ENCODE peak calls at places on chromosome 12, in five cellular contexts. One of them, this sample, is unnamed. For H3K4me1, the result is how much of the 10 kb centered on the place peaks cover.

GRCh38 chr12:83318386-83318971 is 631.8 kb downstream of the TMTC2 start:
- DNase-seq in tibial artery: no peak
- DNase-seq in right lobe of liver: no peak
- DNase-seq in iPS DF 6.9: no peak
- DNase-seq in mesenchymal stem cell: peak
- DNase-seq in this sample: no peak

GRCh38 chr12:51357374-51358047 is 11.0 kb upstream of the CELA1 start:
- DNase-seq in right lobe of liver: no peak
- DNase-seq in mesenchymal stem cell: no peak
- DNase-seq in iPS DF 6.9: no peak
- DNase-seq in tibial artery: no peak
- DNase-seq in this sample: no peak

GRCh38 chr12:100499416-100499815 is 25.8 kb downstream of the NR1H4 start:
- DNase-seq in mesenchymal stem cell: no peak
- DNase-seq in iPS DF 6.9: no peak
- DNase-seq in right lobe of liver: no peak
- DNase-seq in tibial artery: no peak
- DNase-seq in this sample: no peak

GRCh38 chr12:93657076-93657475 is 20.1 kb upstream of the CRADD start:
- DNase-seq in tibial artery: no peak
- DNase-seq in iPS DF 6.9: no peak
- DNase-seq in right lobe of liver: no peak
- DNase-seq in mesenchymal stem cell: no peak
- DNase-seq in this sample: no peak

GRCh38 chr12:94563261-94563660 is 87.1 kb downstream of the TMCC3 start:
- DNase-seq in tibial artery: no peak
- DNase-seq in right lobe of liver: no peak
- DNase-seq in iPS DF 6.9: no peak
- DNase-seq in mesenchymal stem cell: no peak
- DNase-seq in this sample: no peak

GRCh38 chr12:78721906-78722305 is 142.7 kb upstream of the SYT1 start:
- DNase-seq in tibial artery: no peak
- DNase-seq in right lobe of liver: no peak
- DNase-seq in iPS DF 6.9: no peak
- DNase-seq in mesenchymal stem cell: no peak
- DNase-seq in this sample: no peak

GRCh38 chr12:77104792-77105191 is 39.4 kb upstream of the E2F7 start:
- DNase-seq in right lobe of liver: no peak
- DNase-seq in iPS DF 6.9: no peak
- DNase-seq in mesenchymal stem cell: peak
- DNase-seq in tibial artery: no peak
- DNase-seq in this sample: no peak

GRCh38 chr12:115451785-115452736 is 768.1 kb upstream of the TBX3 start:
- DNase-seq in right lobe of liver: no peak
- DNase-seq in iPS DF 6.9: no peak
- DNase-seq in tibial artery: no peak
- DNase-seq in mesenchymal stem cell: peak
- DNase-seq in this sample: peak

GRCh38 chr12:77402726-77403125 is 337.4 kb upstream of the E2F7 start:
- DNase-seq in tibial artery: no peak
- DNase-seq in iPS DF 6.9: no peak
- DNase-seq in right lobe of liver: no peak
- DNase-seq in mesenchymal stem cell: no peak
- DNase-seq in this sample: no peak

GRCh38 chr12:132176358-132176919 is 32.2 kb downstream of the NOC4L start:
- DNase-seq in iPS DF 6.9: no peak
- DNase-seq in mesenchymal stem cell: no peak
- DNase-seq in right lobe of liver: no peak
- DNase-seq in tibial artery: no peak
- DNase-seq in this sample: no peak

GRCh38 chr12:124020398-124021024 is 47.5 kb downstream of the ZNF664 start:
- DNase-seq in mesenchymal stem cell: peak
- DNase-seq in iPS DF 6.9: no peak
- DNase-seq in tibial artery: no peak
- DNase-seq in right lobe of liver: no peak
- DNase-seq in this sample: no peak

GRCh38 chr12:124021025-124021406 is 48.0 kb downstream of the ZNF664 start:
- DNase-seq in right lobe of liver: no peak
- DNase-seq in iPS DF 6.9: no peak
- DNase-seq in tibial artery: no peak
- DNase-seq in mesenchymal stem cell: no peak
- DNase-seq in this sample: no peak

GRCh38 chr12:124015791-124016510 is 42.9 kb downstream of the ZNF664 start:
- DNase-seq in mesenchymal stem cell: no peak
- DNase-seq in iPS DF 6.9: no peak
- DNase-seq in right lobe of liver: no peak
- DNase-seq in tibial artery: no peak
- DNase-seq in this sample: no peak

GRCh38 chr12:124019115-124019514 is 46.1 kb downstream of the ZNF664 start:
- DNase-seq in mesenchymal stem cell: no peak
- DNase-seq in tibial artery: no peak
- DNase-seq in iPS DF 6.9: no peak
- DNase-seq in right lobe of liver: no peak
- DNase-seq in this sample: no peak

GRCh38 chr12:124018526-124018925 is 45.5 kb downstream of the ZNF664 start:
- DNase-seq in right lobe of liver: no peak
- DNase-seq in tibial artery: no peak
- DNase-seq in iPS DF 6.9: no peak
- DNase-seq in mesenchymal stem cell: peak
- DNase-seq in this sample: no peak
- H3K4me1 ChIP-seq in right lobe of liver: under half
- H3K4me1 ChIP-seq in tibial artery: under half
- H3K4me1 ChIP-seq in iPS DF 6.9: under half
- H3K4me1 ChIP-seq in mesenchymal stem cell: under half
- H3K4me1 ChIP-seq in this sample: under half

DNA sequence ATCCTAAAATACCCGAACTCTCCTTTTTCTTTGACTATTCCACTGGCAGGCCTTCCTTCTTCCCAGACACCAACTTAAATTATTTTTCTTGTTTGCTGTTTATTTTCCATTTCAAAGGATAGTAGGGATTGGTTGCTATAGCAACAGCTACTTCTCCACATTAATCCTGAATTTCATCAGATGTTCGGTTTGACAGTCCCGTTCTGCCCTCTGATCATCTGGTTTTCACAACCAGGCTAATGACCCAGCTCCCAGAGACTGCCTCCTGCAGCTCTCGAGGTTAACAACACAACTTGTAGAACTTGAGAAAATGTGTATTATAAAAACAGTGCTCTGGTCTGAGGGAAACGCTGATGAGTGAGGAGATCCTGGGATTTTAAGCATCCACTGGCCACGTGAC is 45.5 kb downstream of the NUAK1 start:
- DNase-seq in tibial artery: no peak
- DNase-seq in right lobe of liver: no peak
- DNase-seq in mesenchymal stem cell: peak
- DNase-seq in iPS DF 6.9: no peak
- DNase-seq in this sample: no peak
- H3K27ac ChIP-seq in tibial artery: peak
- H3K27ac ChIP-seq in right lobe of liver: no peak
- H3K27ac ChIP-seq in mesenchymal stem cell: no peak
- H3K27ac ChIP-seq in iPS DF 6.9: no peak
- H3K27ac ChIP-seq in this sample: no peak

GRCh38 chr12:53996886-53997217 is 3.1 kb upstream of the HOXC9 start:
- DNase-seq in tibial artery: no peak
- DNase-seq in mesenchymal stem cell: no peak
- DNase-seq in iPS DF 6.9: no peak
- DNase-seq in right lobe of liver: no peak
- DNase-seq in this sample: no peak

GRCh38 chr12:53994268-53994690 is 5.7 kb upstream of the HOXC9 start:
- DNase-seq in mesenchymal stem cell: no peak
- DNase-seq in right lobe of liver: no peak
- DNase-seq in tibial artery: no peak
- DNase-seq in iPS DF 6.9: no peak
- DNase-seq in this sample: no peak

GRCh38 chr12:53996188-53996885 is 3.6 kb upstream of the HOXC9 start:
- DNase-seq in mesenchymal stem cell: no peak
- DNase-seq in right lobe of liver: no peak
- DNase-seq in iPS DF 6.9: no peak
- DNase-seq in tibial artery: no peak
- DNase-seq in this sample: no peak

GRCh38 chr12:53994691-53995310 is 5.2 kb upstream of the HOXC9 start:
- DNase-seq in right lobe of liver: no peak
- DNase-seq in tibial artery: no peak
- DNase-seq in mesenchymal stem cell: no peak
- DNase-seq in iPS DF 6.9: no peak
- DNase-seq in this sample: peak

DNA sequence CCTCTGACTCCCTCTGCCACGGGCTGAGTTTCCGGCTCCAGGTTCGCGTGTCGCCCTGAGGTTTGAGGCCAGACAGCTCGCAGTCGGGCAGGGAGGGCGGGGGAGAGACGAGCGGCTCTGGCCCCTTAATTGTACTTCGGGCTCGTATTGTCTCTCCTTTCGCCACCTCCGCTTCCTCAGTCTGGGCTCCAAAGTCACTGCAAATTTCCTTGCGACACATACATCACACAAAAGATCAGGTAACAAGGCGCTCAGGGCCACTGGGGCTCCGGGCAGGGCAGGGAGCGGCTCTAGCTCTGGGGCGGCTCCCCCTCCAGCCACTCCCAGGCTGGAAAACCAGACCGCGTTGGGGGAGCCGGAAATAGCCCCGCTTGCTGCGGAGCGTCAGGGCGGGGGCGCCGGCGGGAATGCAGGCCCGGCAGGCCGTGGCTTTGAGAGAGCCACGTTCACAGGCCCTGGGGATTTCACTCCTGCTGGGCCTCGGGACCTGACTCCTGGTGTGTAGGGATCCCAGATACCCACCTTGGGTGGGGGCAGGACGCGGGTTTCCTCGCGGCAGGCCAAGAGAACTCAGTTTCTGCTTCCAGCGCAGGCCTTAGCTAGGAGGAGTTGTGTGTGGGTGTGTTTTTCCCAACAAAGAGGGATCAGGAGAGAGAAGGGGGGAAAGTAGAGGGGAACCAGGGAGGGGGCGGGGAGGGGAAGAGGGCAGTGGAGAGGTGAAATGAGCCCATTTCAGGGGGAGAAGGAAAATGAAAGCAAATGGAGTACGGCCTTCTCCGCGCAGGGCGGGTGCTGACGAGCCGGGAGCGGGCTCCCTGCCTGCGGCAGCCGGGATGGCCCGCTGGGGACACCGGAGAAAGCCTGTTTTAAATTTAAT is 4.4 kb upstream of the HOXC9 start:
- DNase-seq in right lobe of liver: no peak
- DNase-seq in iPS DF 6.9: no peak
- DNase-seq in tibial artery: peak
- DNase-seq in mesenchymal stem cell: peak
- DNase-seq in this sample: no peak
- H3K4me3 ChIP-seq in right lobe of liver: peak
- H3K4me3 ChIP-seq in iPS DF 6.9: no peak
- H3K4me3 ChIP-seq in tibial artery: peak
- H3K4me3 ChIP-seq in mesenchymal stem cell: peak
- H3K4me3 ChIP-seq in this sample: no peak

GRCh38 chr12:120368789-120369475 is at the start of gene MSI1:
- DNase-seq in tibial artery: no peak
- DNase-seq in mesenchymal stem cell: no peak
- DNase-seq in right lobe of liver: no peak
- DNase-seq in iPS DF 6.9: no peak
- DNase-seq in this sample: no peak

GRCh38 chr12:120367252-120367923 is 1.6 kb downstream of the MSI1 start:
- DNase-seq in mesenchymal stem cell: no peak
- DNase-seq in tibial artery: no peak
- DNase-seq in iPS DF 6.9: no peak
- DNase-seq in right lobe of liver: no peak
- DNase-seq in this sample: no peak

GRCh38 chr12:120366884-120367251 is 2.1 kb downstream of the MSI1 start:
- DNase-seq in right lobe of liver: no peak
- DNase-seq in iPS DF 6.9: no peak
- DNase-seq in tibial artery: no peak
- DNase-seq in mesenchymal stem cell: no peak
- DNase-seq in this sample: no peak

GRCh38 chr12:120369476-120370342 is 745 bp upstream of the MSI1 start:
- DNase-seq in iPS DF 6.9: no peak
- DNase-seq in right lobe of liver: no peak
- DNase-seq in mesenchymal stem cell: no peak
- DNase-seq in tibial artery: no peak
- DNase-seq in this sample: no peak

GRCh38 chr12:120367924-120368788 is 808 bp downstream of the MSI1 start:
- DNase-seq in right lobe of liver: no peak
- DNase-seq in iPS DF 6.9: no peak
- DNase-seq in mesenchymal stem cell: no peak
- DNase-seq in tibial artery: no peak
- DNase-seq in this sample: peak
- H3K4me1 ChIP-seq in right lobe of liver: under half
- H3K4me1 ChIP-seq in iPS DF 6.9: under half
- H3K4me1 ChIP-seq in mesenchymal stem cell: under half
- H3K4me1 ChIP-seq in tibial artery: under half
- H3K4me1 ChIP-seq in this sample: under half

GRCh38 chr12:4156317-4156716 is 117.2 kb upstream of the CCND2 start:
- DNase-seq in mesenchymal stem cell: no peak
- DNase-seq in iPS DF 6.9: no peak
- DNase-seq in tibial artery: no peak
- DNase-seq in right lobe of liver: no peak
- DNase-seq in this sample: no peak

GRCh38 chr12:4151362-4152121 is 122.0 kb upstream of the CCND2 start:
- DNase-seq in iPS DF 6.9: no peak
- DNase-seq in right lobe of liver: no peak
- DNase-seq in tibial artery: no peak
- DNase-seq in mesenchymal stem cell: no peak
- DNase-seq in this sample: no peak

GRCh38 chr12:4152145-4152795 is 121.3 kb upstream of the CCND2 start:
- DNase-seq in iPS DF 6.9: no peak
- DNase-seq in right lobe of liver: no peak
- DNase-seq in mesenchymal stem cell: no peak
- DNase-seq in tibial artery: no peak
- DNase-seq in this sample: no peak

GRCh38 chr12:4154672-4155225 is 118.8 kb upstream of the CCND2 start:
- DNase-seq in iPS DF 6.9: no peak
- DNase-seq in tibial artery: no peak
- DNase-seq in right lobe of liver: no peak
- DNase-seq in mesenchymal stem cell: no peak
- DNase-seq in this sample: no peak

DNA sequence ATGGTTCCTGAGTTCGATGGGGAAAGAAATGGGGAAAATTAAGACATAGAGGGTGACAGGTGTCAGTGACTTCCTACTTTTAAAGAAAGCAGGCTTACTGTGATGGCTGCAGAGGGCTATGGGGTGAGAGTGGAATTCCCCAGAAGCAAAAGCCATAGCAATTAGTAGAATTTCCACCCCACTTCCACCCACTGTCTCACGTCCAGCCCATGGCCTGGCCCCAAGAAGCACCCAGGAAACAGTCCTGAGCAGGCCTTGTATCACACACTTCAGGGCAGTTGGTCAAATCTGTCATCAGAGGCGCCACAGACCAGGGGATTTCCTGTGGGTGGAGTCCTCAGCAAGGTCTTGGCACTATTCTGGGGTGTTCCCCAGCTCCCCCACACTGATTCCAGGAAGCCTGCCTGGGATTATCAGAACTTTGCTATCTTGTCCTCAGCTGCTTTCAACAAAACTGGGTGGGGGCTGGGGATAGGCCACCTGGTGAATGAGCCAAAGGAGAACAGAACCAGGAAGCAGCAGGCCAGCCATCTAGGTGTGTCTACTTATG is 120.1 kb upstream of the CCND2 start:
- DNase-seq in mesenchymal stem cell: no peak
- DNase-seq in iPS DF 6.9: no peak
- DNase-seq in right lobe of liver: no peak
- DNase-seq in tibial artery: no peak
- DNase-seq in this sample: no peak
- H3K27ac ChIP-seq in mesenchymal stem cell: no peak
- H3K27ac ChIP-seq in iPS DF 6.9: no peak
- H3K27ac ChIP-seq in right lobe of liver: no peak
- H3K27ac ChIP-seq in tibial artery: no peak
- H3K27ac ChIP-seq in this sample: no peak

GRCh38 chr12:106903241-106903950 is 52.3 kb upstream of the TMEM263 start:
- DNase-seq in mesenchymal stem cell: peak
- DNase-seq in tibial artery: peak
- DNase-seq in right lobe of liver: peak
- DNase-seq in iPS DF 6.9: peak
- DNase-seq in this sample: peak
- H3K4me3 ChIP-seq in mesenchymal stem cell: peak
- H3K4me3 ChIP-seq in tibial artery: peak
- H3K4me3 ChIP-seq in right lobe of liver: peak
- H3K4me3 ChIP-seq in iPS DF 6.9: peak
- H3K4me3 ChIP-seq in this sample: peak